ENCODE peak calls at places on chromosomes 16 and 17, in five cellular contexts. I is Jurkat, Clone E6-1; Y is amniotic epithelial cell; Z is SK-MEL-5; B is NCI-H510A treated with DMSO at 0.1 percent for 48 hours. J is an unnamed sample.

GRCh38 chr17:80948961-80949450 is 42.6 kb upstream of the CHMP6 start:
- DNase-seq in I (no peak), B (no peak), Z (no peak), Y (no peak), J (peak; percentile 71)

GRCh38 chr17:44599298-44600175 is 42.3 kb downstream of the FZD2 start:
- DNase-seq in B (no peak), Y (peak; percentile 100), Z (no peak), I (no peak), J (no peak)

GRCh38 chr16:5615868-5616642 is 518.5 kb upstream of the EEF2KMT start:
- DNase-seq in I (peak; percentile 69), Z (peak; percentile 68), Y (no peak), B (no peak), J (peak; percentile 72)

GRCh38 chr16:86202267-86202666 is 303.3 kb downstream of the IRF8 start:
- DNase-seq in B (no peak), Y (no peak), I (no peak), Z (no peak), J (no peak)

GRCh38 chr17:49748223-49748622 is 15.7 kb downstream of the FAM117A start:
- DNase-seq in B (no peak), I (peak; percentile 84), Z (no peak), Y (no peak), J (no peak)

GRCh38 chr16:53065436-53066165 is 10.8 kb downstream of the CHD9 start:
- DNase-seq in Y (no peak), Z (peak; percentile 60), I (no peak), B (no peak), J (no peak)

GRCh38 chr16:28610595-28611270 is 889 bp upstream of the SULT1A1 start:
- DNase-seq in Z (no peak), B (no peak), Y (no peak), I (no peak), J (peak; percentile 59)

GRCh38 chr16:1642753-1643152 is 30.6 kb downstream of the CRAMP1 start:
- DNase-seq in Z (no peak), I (no peak), B (no peak), Y (no peak), J (no peak)

GRCh38 chr16:24626251-24626650 is 86.9 kb downstream of the RBBP6 start:
- DNase-seq in B (no peak), Y (peak; percentile 80), Z (no peak), I (no peak), J (no peak)

GRCh38 chr16:66569131-66569530 is 2.9 kb downstream of the CMTM1 start:
- DNase-seq in Y (peak; percentile 67), I (no peak), B (no peak), Z (no peak), J (no peak)

GRCh38 chr17:61389670-61390478 is 9.8 kb upstream of the TBX2 start:
- DNase-seq in B (peak; percentile 11), Z (peak; percentile 72), Y (no peak), I (no peak), J (peak; percentile 86)

GRCh38 chr17:68199837-68200688 is 47.8 kb upstream of the AMZ2 start:
- DNase-seq in Z (no peak), B (no peak), Y (no peak), I (no peak), J (no peak)

GRCh38 chr17:82884341-82884871 is 44.6 kb upstream of the ZNF750 start:
- DNase-seq in Y (no peak), Z (no peak), B (no peak), I (peak; percentile 55), J (no peak)

GRCh38 chr17:10646393-10646990 is 10.6 kb downstream of the MYH3 start:
- DNase-seq in Y (peak; percentile 52), B (peak; percentile 30), Z (peak; percentile 79), I (peak; percentile 39), J (peak; percentile 84)

GRCh38 chr17:66444001-66444400 is 141.6 kb downstream of the PRKCA start:
- DNase-seq in Y (no peak), Z (no peak), B (peak; percentile 79), I (no peak), J (no peak)

GRCh38 chr17:3983945-3984484 is 19.8 kb upstream of the ATP2A3 start:
- DNase-seq in B (peak; percentile 27), Y (no peak), Z (no peak), I (no peak), J (no peak)

GRCh38 chr17:63658366-63658765 is 36.1 kb downstream of the MAP3K3 start:
- DNase-seq in Z (no peak), B (no peak), I (no peak), Y (no peak), J (no peak)

GRCh38 chr16:85055503-85056210 is 28.1 kb downstream of the KIAA0513 start:
- DNase-seq in Y (peak; percentile 93), B (no peak), Z (no peak), I (peak; percentile 79), J (peak; percentile 92)

GRCh38 chr17:15122857-15123256 is 142.3 kb downstream of the PMP22 start:
- DNase-seq in B (no peak), Y (no peak), I (no peak), Z (no peak), J (no peak)

GRCh38 chr16:68893710-68894705 is 50.7 kb downstream of the TANGO6 start:
- DNase-seq in I (peak; percentile 16), Z (no peak), B (no peak), Y (peak; percentile 61), J (no peak)

GRCh38 chr16:35208001-35208935 is 1748.9 kb downstream of the TP53TG3F start:
- DNase-seq in B (no peak), Y (no peak), Z (no peak), I (no peak), J (peak; percentile 68)

GRCh38 chr17:50495918-50496317 is 12.3 kb upstream of the MYCBPAP start:
- DNase-seq in Z (no peak), I (no peak), Y (peak; percentile 59), B (no peak), J (no peak)

GRCh38 chr17:9195961-9196668 is 174.8 kb downstream of the NTN1 start:
- DNase-seq in Z (no peak), Y (no peak), B (no peak), I (no peak), J (peak; percentile 35)

GRCh38 chr16:89194340-89195311 is 5.7 kb downstream of the SLC22A31 start:
- DNase-seq in I (no peak), Z (no peak), Y (no peak), B (no peak), J (peak; percentile 77)

GRCh38 chr17:75738218-75738802 is 17.1 kb downstream of the ITGB4 start:
- DNase-seq in I (no peak), Z (no peak), B (no peak), Y (no peak), J (peak; percentile 91)

GRCh38 chr17:59505610-59506276 is 59.7 kb upstream of the DHX40 start:
- DNase-seq in Z (no peak), B (no peak), Y (peak; percentile 65), I (no peak), J (no peak)

GRCh38 chr16:27684047-27684446 is 134.1 kb downstream of the KATNIP start:
- DNase-seq in Y (no peak), B (no peak), I (no peak), Z (no peak), J (no peak)

GRCh38 chr17:75064040-75064439 is 17.0 kb downstream of the KCTD2 start:
- DNase-seq in I (no peak), Z (no peak), Y (no peak), B (no peak), J (no peak)

GRCh38 chr17:49401971-49402491 is 12.7 kb downstream of the PHB1 start:
- DNase-seq in Y (no peak), B (no peak), I (peak; percentile 51), Z (peak; percentile 97), J (no peak)

GRCh38 chr16:22206847-22207714 is 1.0 kb downstream of the EEF2K start:
- DNase-seq in B (no peak), Z (no peak), I (no peak), Y (peak; percentile 43), J (peak; percentile 92)

J was measured in spleen.